ENCODE peak calls at places on chromosomes 1 and 21, in four cellular contexts. One of them, this sample, is unnamed.

GRCh38 chr1:64757213-64757612 is 12.3 kb downstream of the RAVER2 start:
- DNase-seq in AG04450: no peak
- DNase-seq in neural progenitor cell: no peak
- DNase-seq in stomach: no peak
- DNase-seq in this sample: no peak

GRCh38 chr21:45818276-45818903 is 163.2 kb upstream of the COL6A1 start:
- DNase-seq in AG04450: peak; percentile 80
- DNase-seq in neural progenitor cell: no peak
- DNase-seq in stomach: no peak
- DNase-seq in this sample: peak; percentile 94

GRCh38 chr1:176735201-176735600 is 272.2 kb downstream of the PAPPA2 start:
- DNase-seq in AG04450: no peak
- DNase-seq in neural progenitor cell: no peak
- DNase-seq in stomach: no peak
- DNase-seq in this sample: peak; percentile 22

GRCh38 chr1:210692796-210693195 is 364.1 kb downstream of the HHAT start:
- DNase-seq in AG04450: no peak
- DNase-seq in neural progenitor cell: no peak
- DNase-seq in stomach: no peak
- DNase-seq in this sample: no peak

GRCh38 chr1:172005856-172006255 is 164.6 kb downstream of the DNM3 start:
- DNase-seq in AG04450: no peak
- DNase-seq in neural progenitor cell: no peak
- DNase-seq in stomach: no peak
- DNase-seq in this sample: peak; percentile 36

GRCh38 chr1:155050560-155051341 is at the start of gene ADAM15:
- DNase-seq in AG04450: no peak
- DNase-seq in neural progenitor cell: peak; percentile 95
- DNase-seq in stomach: peak; percentile 91
- DNase-seq in this sample: peak; percentile 82

GRCh38 chr1:44483089-44483488 is 78.0 kb downstream of the RNF220 start:
- DNase-seq in AG04450: no peak
- DNase-seq in neural progenitor cell: no peak
- DNase-seq in stomach: no peak
- DNase-seq in this sample: no peak

GRCh38 chr1:229199892-229200291 is 71.0 kb upstream of the RAB4A start:
- DNase-seq in AG04450: no peak
- DNase-seq in neural progenitor cell: no peak
- DNase-seq in stomach: peak; percentile 54
- DNase-seq in this sample: peak; percentile 72

GRCh38 chr1:245458761-245459174 is 304.0 kb downstream of the KIF26B start:
- DNase-seq in AG04450: no peak
- DNase-seq in neural progenitor cell: no peak
- DNase-seq in stomach: no peak
- DNase-seq in this sample: peak; percentile 33

GRCh38 chr1:31745898-31746668 is 18.1 kb downstream of the ADGRB2 start:
- DNase-seq in AG04450: no peak
- DNase-seq in neural progenitor cell: no peak
- DNase-seq in stomach: no peak
- DNase-seq in this sample: no peak

GRCh38 chr1:12201343-12202189 is 28.3 kb upstream of the VPS13D start:
- DNase-seq in AG04450: no peak
- DNase-seq in neural progenitor cell: no peak
- DNase-seq in stomach: no peak
- DNase-seq in this sample: no peak

GRCh38 chr1:94105957-94106529 is 14.9 kb downstream of the ABCA4 start:
- DNase-seq in AG04450: no peak
- DNase-seq in neural progenitor cell: no peak
- DNase-seq in stomach: no peak
- DNase-seq in this sample: no peak

GRCh38 chr1:56639210-56639609 is 5.9 kb upstream of the PRKAA2 start:
- DNase-seq in AG04450: no peak
- DNase-seq in neural progenitor cell: no peak
- DNase-seq in stomach: no peak
- DNase-seq in this sample: no peak

GRCh38 chr1:16021681-16022080 is at the start of gene CLCNKA:
- DNase-seq in AG04450: no peak
- DNase-seq in neural progenitor cell: no peak
- DNase-seq in stomach: peak; percentile 54
- DNase-seq in this sample: no peak

GRCh38 chr1:43572551-43572950 is 41.9 kb downstream of the PTPRF start:
- DNase-seq in AG04450: no peak
- DNase-seq in neural progenitor cell: peak; percentile 74
- DNase-seq in stomach: no peak
- DNase-seq in this sample: no peak

GRCh38 chr1:60427194-60427593 is 353.6 kb upstream of the C1orf87 start:
- DNase-seq in AG04450: no peak
- DNase-seq in neural progenitor cell: no peak
- DNase-seq in stomach: no peak
- DNase-seq in this sample: no peak

This sample was measured in mesenchymal stem cell.